ENCODE peak calls at places on chromosomes 1 and 21, in six cellular contexts. B, U, L, R, H and M are unnamed samples.

GRCh38 chr1:14926818-14927555 is 226.6 kb upstream of the TMEM51 start:
- DNase-seq in H (no peak), B (no peak), L (no peak), U (no peak), R (no peak), M (no peak)

GRCh38 chr1:178953034-178953433 is 72.7 kb upstream of the FAM20B start:
- DNase-seq in U (no peak), B (no peak), H (no peak), R (no peak), L (no peak), M (no peak)

GRCh38 chr1:38059632-38060286 is 13.2 kb upstream of the POU3F1 start:
- DNase-seq in L (no peak), R (no peak), U (no peak), B (no peak), H (no peak), M (no peak)

GRCh38 chr1:243507001-243507671 is 251.3 kb downstream of the SDCCAG8 start:
- DNase-seq in H (no peak), L (peak; percentile 23), R (no peak), B (no peak), U (no peak), M (no peak)

GRCh38 chr1:221454096-221454495 is 287.8 kb downstream of the DUSP10 start:
- DNase-seq in H (no peak), L (no peak), R (no peak), U (no peak), B (no peak), M (no peak)

GRCh38 chr1:67314696-67315095 is 7.0 kb downstream of the IL12RB2 start:
- DNase-seq in U (no peak), H (peak; percentile 42), B (no peak), L (peak; percentile 57), R (no peak), M (no peak)

GRCh38 chr1:58722414-58722813 is 22.6 kb upstream of the MYSM1 start:
- DNase-seq in H (no peak), R (no peak), L (no peak), B (no peak), U (no peak), M (no peak)

GRCh38 chr1:234927968-234928635 is 200.5 kb downstream of the TOMM20 start:
- DNase-seq in U (no peak), L (no peak), B (peak; percentile 27), H (no peak), R (no peak), M (no peak)

GRCh38 chr1:62082456-62083363 is 111.9 kb upstream of the L1TD1 start:
- DNase-seq in R (no peak), B (peak; percentile 71), L (peak; percentile 51), U (no peak), H (peak; percentile 51), M (no peak)

GRCh38 chr1:173095632-173096031 is 44.9 kb upstream of the TNFSF18 start:
- DNase-seq in R (no peak), H (no peak), B (no peak), U (no peak), L (peak; percentile 79), M (no peak)

GRCh38 chr1:204443871-204444581 is 32.4 kb upstream of the PPP1R15B start:
- DNase-seq in U (no peak), B (no peak), R (no peak), L (peak; percentile 95), H (no peak), M (no peak)

GRCh38 chr21:41396452-41397107 is 29.5 kb upstream of the MX1 start:
- DNase-seq in H (no peak), U (no peak), B (peak; percentile 60), L (peak; percentile 58), R (no peak), M (no peak)

GRCh38 chr21:37208741-37209225 is 58.4 kb downstream of the VPS26C start:
- DNase-seq in U (peak; percentile 30), B (no peak), R (no peak), L (no peak), H (peak; percentile 73), M (no peak)